ENCODE peak calls at places on chromosomes 6 and 20, in five cellular contexts. M is mesendoderm; Q is NB4; D is activated CD4-positive, alpha-beta T cell treated with anti-CD3 and anti-CD28 coated beads, Interleukin-2, amount 50 U/mL, for 48 hours; E is activated T-cell treated with anti-CD3 and anti-CD28 coated beads for 1 hour. W is an unnamed sample.

GRCh38 chr20:49901588-49901987 is 13.7 kb downstream of the SPATA2 start:
- DNase-seq in D (no peak), Q (no peak), E (no peak), M (no peak), W (no peak)

GRCh38 chr6:44272999-44273566 is 2.8 kb downstream of the TMEM151B start:
- DNase-seq in M (no peak), Q (no peak), D (no peak), E (no peak), W (no peak)

GRCh38 chr20:55641497-55641896 is 363.8 kb downstream of the CBLN4 start:
- DNase-seq in M (no peak), Q (no peak), E (no peak), D (no peak), W (no peak)

GRCh38 chr20:2122921-2123320 is 21.3 kb downstream of the STK35 start:
- DNase-seq in D (no peak), Q (no peak), E (no peak), M (no peak), W (no peak)

GRCh38 chr6:5813625-5814027 is 193.1 kb downstream of the NRN1 start:
- DNase-seq in Q (no peak), D (no peak), M (no peak), E (no peak), W (no peak)

GRCh38 chr20:21099653-21100589 is 6.2 kb downstream of the LINC00237 start:
- DNase-seq in Q (peak; percentile 91), M (peak; percentile 61), D (peak; percentile 60), E (no peak), W (no peak)

GRCh38 chr6:151058021-151058733 is 181.6 kb upstream of the AKAP12 start:
- DNase-seq in D (no peak), Q (no peak), M (no peak), E (no peak), W (no peak)

GRCh38 chr6:106608080-106608668 is 21.1 kb downstream of the RTN4IP1 start:
- DNase-seq in D (no peak), E (no peak), M (peak; percentile 88), Q (peak; percentile 80), W (no peak)

GRCh38 chr6:33977606-33978438 is 168.1 kb downstream of the GRM4 start:
- DNase-seq in D (no peak), M (no peak), Q (no peak), E (no peak), W (no peak)

GRCh38 chr6:113457156-113457555 is 400.0 kb upstream of the MARCKS start:
- DNase-seq in D (no peak), E (no peak), Q (no peak), M (no peak), W (no peak)

GRCh38 chr20:59706106-59706693 is 101.9 kb downstream of the PHACTR3 start:
- DNase-seq in M (no peak), Q (no peak), D (no peak), E (no peak), W (no peak)

GRCh38 chr6:89985744-89986493 is 91.7 kb downstream of the GJA10 start:
- DNase-seq in D (no peak), E (no peak), Q (no peak), M (no peak), W (no peak)

GRCh38 chr20:35952480-35953410 is 1.6 kb downstream of the SCAND1 start:
- DNase-seq in M (peak; percentile 41), Q (peak; percentile 84), D (peak; percentile 7), E (no peak), W (no peak)

GRCh38 chr6:70257874-70258273 is 45.0 kb downstream of the COL9A1 start:
- DNase-seq in Q (no peak), M (no peak), E (no peak), D (no peak), W (no peak)

GRCh38 chr6:142440603-142441293 is 138.9 kb downstream of the ADGRG6 start:
- DNase-seq in D (no peak), M (peak; percentile 51), Q (no peak), E (no peak), W (no peak)

GRCh38 chr6:140203611-140204553 is 829.4 kb upstream of the CITED2 start:
- DNase-seq in M (no peak), E (no peak), Q (no peak), D (no peak), W (no peak)

GRCh38 chr6:398065-398464 is 6.5 kb downstream of the IRF4 start:
- DNase-seq in D (no peak), E (no peak), Q (no peak), M (no peak), W (no peak)

GRCh38 chr20:20065366-20065765 is 13.0 kb downstream of the CFAP61 start:
- DNase-seq in D (no peak), E (no peak), Q (no peak), M (no peak), W (no peak)

GRCh38 chr6:158751192-158751591 is 68.0 kb downstream of the EZR start:
- DNase-seq in Q (no peak), M (no peak), E (no peak), D (no peak), W (no peak)

GRCh38 chr20:51955756-51956155 is 153.4 kb upstream of the SALL4 start:
- DNase-seq in Q (no peak), D (no peak), E (no peak), M (no peak), W (no peak)

GRCh38 chr6:163739968-163740367 is 325.4 kb downstream of the QKI start:
- DNase-seq in D (no peak), M (no peak), E (no peak), Q (no peak), W (no peak)

W was measured in T follicular helper cell.